ENCODE peak calls at places on chromosomes 16 and 17, in five cellular contexts. E, M, Z, O and S are unnamed samples.

GRCh38 chr16:12083625-12084024 is 107.1 kb downstream of the SNX29 start:
- DNase-seq in E (no peak), O (no peak), M (peak; percentile 25), Z (no peak), S (no peak)

GRCh38 chr17:57665696-57666095 is 79.4 kb downstream of the CCDC182 start:
- DNase-seq in O (no peak), E (no peak), M (peak; percentile 23), Z (no peak), S (no peak)

GRCh38 chr16:14496786-14497185 is 133.3 kb downstream of the PARN start:
- DNase-seq in O (no peak), E (no peak), Z (no peak), M (no peak), S (no peak)

GRCh38 chr17:80029235-80029974 is 6.3 kb downstream of the TBC1D16 start:
- DNase-seq in M (peak; percentile 85), O (no peak), E (peak; percentile 97), Z (peak; percentile 94), S (no peak)

GRCh38 chr16:72939247-72939646 is 108.7 kb downstream of the ZFHX3 start:
- DNase-seq in O (no peak), E (no peak), Z (no peak), M (no peak), S (no peak)

GRCh38 chr17:37527249-37527851 is 37.7 kb downstream of the DUSP14 start:
- DNase-seq in O (no peak), M (no peak), Z (no peak), E (peak; percentile 30), S (peak; percentile 48)

GRCh38 chr16:324451-325334 is 27.8 kb downstream of the AXIN1 start:
- DNase-seq in E (no peak), O (peak; percentile 57), Z (no peak), M (no peak), S (no peak)

GRCh38 chr16:57045694-57046381 is 46.5 kb upstream of the CPNE2 start:
- DNase-seq in M (no peak), Z (no peak), E (peak; percentile 63), O (peak; percentile 27), S (peak; percentile 42)

GRCh38 chr17:64984776-64985521 is 65.7 kb upstream of the LRRC37A3 start:
- DNase-seq in O (peak; percentile 42), E (no peak), Z (no peak), M (no peak), S (no peak)

GRCh38 chr17:80442764-80443163 is 27.8 kb downstream of the ENDOV start:
- DNase-seq in M (no peak), Z (no peak), O (no peak), E (no peak), S (no peak)

GRCh38 chr16:83969771-83970429 is 1.9 kb downstream of the NECAB2 start:
- DNase-seq in Z (peak; percentile 60), O (no peak), E (no peak), M (no peak), S (no peak)

GRCh38 chr17:75218121-75218520 is 12.6 kb downstream of the NUP85 start:
- DNase-seq in M (no peak), O (no peak), E (no peak), Z (no peak), S (no peak)

GRCh38 chr17:18262641-18263040 is 2.2 kb downstream of the MIEF2 start:
- DNase-seq in E (peak; percentile 89), O (no peak), Z (peak; percentile 90), M (peak; percentile 84), S (no peak)

GRCh38 chr17:16448490-16448889 is 33.1 kb downstream of the TRPV2 start:
- DNase-seq in M (no peak), Z (no peak), E (no peak), O (no peak), S (no peak)

GRCh38 chr16:56988161-56988947 is 1.0 kb upstream of the NLRC5 start:
- DNase-seq in E (no peak), Z (no peak), O (no peak), M (peak; percentile 59), S (no peak)

GRCh38 chr17:28871056-28871579 is 16.3 kb downstream of the ERAL1 start:
- DNase-seq in Z (no peak), M (no peak), E (no peak), O (peak; percentile 30), S (no peak)

GRCh38 chr17:1985686-1986085 is 39.4 kb downstream of the RTN4RL1 start:
- DNase-seq in O (no peak), E (no peak), M (no peak), Z (no peak), S (no peak)

GRCh38 chr17:82003411-82004381 is 19.0 kb downstream of the CENPX start:
- DNase-seq in E (no peak), O (no peak), Z (no peak), M (no peak), S (no peak)

GRCh38 chr17:40935624-40936023 is 1.8 kb downstream of the KRT23 start:
- DNase-seq in O (no peak), E (no peak), Z (no peak), M (no peak), S (no peak)

GRCh38 chr16:89557230-89557935 is 3.1 kb upstream of the RPL13 start:
- DNase-seq in E (peak; percentile 83), O (peak; percentile 68), M (peak; percentile 90), Z (no peak), S (peak; percentile 94)

GRCh38 chr17:33594000-33594399 is 300.9 kb upstream of the ASIC2 start:
- DNase-seq in M (no peak), O (no peak), E (no peak), Z (no peak), S (no peak)

DNA sequence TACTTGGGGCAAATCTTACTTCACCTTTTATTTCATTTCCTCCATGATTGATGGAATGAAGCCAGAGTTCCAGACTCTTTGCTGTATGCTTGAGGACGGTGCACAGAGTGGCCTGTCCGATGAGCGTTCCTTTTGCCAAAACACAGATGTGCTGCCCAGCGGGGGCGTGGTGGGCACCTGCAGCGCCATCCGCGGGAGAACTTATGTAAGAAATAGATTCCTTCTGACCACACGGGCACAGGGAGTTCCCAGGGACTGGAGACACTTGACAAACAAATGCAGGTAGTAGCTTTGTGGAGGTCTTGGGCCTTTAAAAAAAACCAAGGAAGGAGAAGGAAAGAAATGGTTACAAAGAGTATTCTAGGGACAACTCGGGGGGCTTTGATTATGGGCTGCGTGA is 30.6 kb downstream of the CRAMP1 start:
- DNase-seq in Z (no peak), O (no peak), M (no peak), E (no peak), S (no peak)
- H3K36me3 ChIP-seq in Z (peaks cover 51% of the 10 kb centered on the region), O (peaks cover 34% of the 10 kb centered on the region), M (peaks cover 85% of the 10 kb centered on the region), E (no peaks in the 10 kb centered on the region), S (peaks cover 50% of the 10 kb centered on the region)

GRCh38 chr16:79363484-79363883 is 237.1 kb downstream of the MAF start:
- DNase-seq in M (no peak), E (no peak), O (no peak), Z (no peak), S (no peak)

GRCh38 chr16:79369796-79370195 is 230.7 kb downstream of the MAF start:
- DNase-seq in M (no peak), E (no peak), O (no peak), Z (no peak), S (no peak)

GRCh38 chr16:79367822-79368221 is 232.7 kb downstream of the MAF start:
- DNase-seq in Z (no peak), O (no peak), M (no peak), E (no peak), S (no peak)

GRCh38 chr16:79365687-79366086 is 234.8 kb downstream of the MAF start:
- DNase-seq in M (no peak), Z (no peak), E (no peak), O (no peak), S (no peak)

GRCh38 chr16:79366635-79367034 is 233.9 kb downstream of the MAF start:
- DNase-seq in Z (no peak), O (no peak), E (no peak), M (no peak), S (no peak)
- H3K4me3 ChIP-seq in Z (no peak overlapping the region), O (no peak overlapping the region), E (no peak overlapping the region), M (no peak overlapping the region), S (no peak overlapping the region)

GRCh38 chr17:8264836-8265542 is 15.9 kb downstream of the PFAS start:
- DNase-seq in O (no peak), Z (no peak), M (no peak), E (no peak), S (no peak)

GRCh38 chr17:8266648-8267479 is 17.8 kb downstream of the PFAS start:
- DNase-seq in M (no peak), E (no peak), O (no peak), Z (peak; percentile 65), S (no peak)

GRCh38 chr17:8268550-8269298 is 19.6 kb downstream of the PFAS start:
- DNase-seq in O (no peak), Z (no peak), E (no peak), M (no peak), S (no peak)

GRCh38 chr17:8267480-8268147 is 18.5 kb downstream of the PFAS start:
- DNase-seq in O (no peak), Z (no peak), M (no peak), E (no peak), S (no peak)

DNA sequence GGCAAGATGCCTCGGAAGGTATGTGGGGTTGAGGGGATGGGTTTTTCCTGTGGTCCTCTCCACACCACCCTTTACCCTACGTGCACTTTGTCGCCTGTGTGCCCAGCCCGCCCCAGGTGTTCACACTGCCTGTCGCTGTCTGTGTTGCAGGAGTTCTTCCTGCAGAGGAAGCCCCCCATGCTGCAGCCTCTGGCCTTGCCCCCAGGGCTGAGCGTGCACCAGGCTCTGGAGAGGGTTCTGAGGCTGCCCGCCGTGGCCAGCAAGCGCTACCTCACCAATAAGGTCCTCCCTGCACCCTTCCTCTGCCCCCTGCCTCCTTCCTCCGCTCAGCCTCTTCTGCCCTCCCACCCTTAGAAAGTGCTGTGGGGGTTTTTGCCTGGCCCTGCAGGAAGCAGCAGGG is 15.2 kb downstream of the PFAS start:
- DNase-seq in O (no peak), M (no peak), Z (no peak), E (no peak), S (no peak)
- H3K36me3 ChIP-seq in O (peaks cover 21% of the 10 kb centered on the region), M (peaks cover 45% of the 10 kb centered on the region), Z (peaks cover 24% of the 10 kb centered on the region), E (no peaks in the 10 kb centered on the region), S (peaks cover 92% of the 10 kb centered on the region)

DNA sequence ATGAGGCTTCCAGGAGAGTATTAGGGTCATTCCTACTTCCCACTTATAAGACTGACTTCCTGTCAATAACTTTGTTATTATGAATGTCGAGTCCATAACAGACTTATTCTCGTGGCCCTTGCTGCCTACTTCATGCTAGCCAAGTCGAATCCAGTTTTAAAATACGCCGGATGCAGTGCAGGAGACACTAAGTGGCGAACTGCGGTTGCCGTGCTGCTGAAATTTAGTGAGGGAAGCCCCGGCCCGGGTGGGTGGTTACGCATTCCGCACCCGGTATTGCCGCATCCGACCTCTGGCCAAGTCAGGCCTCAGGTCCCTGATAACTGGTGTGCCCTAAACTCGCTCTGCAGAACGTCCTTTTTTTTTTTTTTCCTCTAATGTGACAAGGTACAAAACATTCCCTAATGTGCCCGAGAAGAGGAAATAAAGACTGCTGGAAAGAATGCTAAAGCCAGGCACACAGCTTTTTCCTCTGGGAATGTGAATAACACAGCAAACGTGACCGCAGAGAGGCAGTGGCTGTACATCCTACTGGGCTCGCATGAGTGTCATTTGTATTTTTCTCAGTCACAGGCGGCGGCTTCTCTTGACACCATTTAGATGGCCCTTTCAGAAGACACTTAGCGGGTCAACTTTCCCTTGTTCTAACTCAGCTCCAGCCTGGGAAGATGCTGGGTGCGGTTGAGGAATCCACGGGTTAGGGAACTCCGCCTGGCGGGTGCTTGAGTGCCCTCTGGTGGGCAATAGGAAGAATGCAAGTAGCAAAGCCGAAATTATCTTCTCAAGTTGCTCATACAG is 7.1 kb upstream of the AKTIP start:
- DNase-seq in O (peak; percentile 31), M (peak; percentile 78), Z (peak; percentile 62), E (peak; percentile 62), S (peak; percentile 52)
- H3K4me3 ChIP-seq in O (peak overlapping the region; percentile 41), M (peak overlapping the region; percentile 14), Z (no peak overlapping the region), E (no peak overlapping the region), S (no peak overlapping the region)